ENCODE peak calls at places on chromosomes 3 and 15, in five cellular contexts. P, X, Q, H and A are unnamed samples.
A peak's percentile ranks its signal among the peaks of the same experiment; 100 is the strongest.

GRCh38 chr3:190345027-190345821 is 23.0 kb upstream of the CLDN1 start:
- DNase-seq in P (no peak), X (no peak), Q (no peak), H (no peak), A (no peak)

GRCh38 chr3:128932516-128933212 is 53.2 kb downstream of the ACAD9 start:
- DNase-seq in P (no peak), X (no peak), Q (no peak), H (no peak), A (no peak)

GRCh38 chr15:31571676-31572075 is 245.0 kb downstream of the KLF13 start:
- DNase-seq in P (no peak), X (peak; percentile 39), Q (no peak), H (no peak), A (no peak)

GRCh38 chr15:74657846-74658245 is 38.0 kb downstream of the EDC3 start:
- DNase-seq in P (no peak), X (no peak), Q (no peak), H (no peak), A (no peak)

GRCh38 chr15:25810631-25811077 is 52.5 kb downstream of the ATP10A start:
- DNase-seq in P (no peak), X (no peak), Q (no peak), H (no peak), A (no peak)

GRCh38 chr15:91939432-91939831 is 85.9 kb downstream of the SLCO3A1 start:
- DNase-seq in P (no peak), X (no peak), Q (no peak), H (no peak), A (no peak)

GRCh38 chr3:181518222-181518621 is 193.5 kb upstream of the SOX2 start:
- DNase-seq in P (no peak), X (no peak), Q (no peak), H (no peak), A (no peak)

GRCh38 chr3:193987186-193987585 is 148.8 kb upstream of the HES1 start:
- DNase-seq in P (no peak), X (no peak), Q (no peak), H (no peak), A (no peak)

GRCh38 chr3:157335677-157336076 is 101.0 kb upstream of the PTX3 start:
- DNase-seq in P (no peak), X (peak; percentile 15), Q (no peak), H (peak; percentile 31), A (no peak)

DNA sequence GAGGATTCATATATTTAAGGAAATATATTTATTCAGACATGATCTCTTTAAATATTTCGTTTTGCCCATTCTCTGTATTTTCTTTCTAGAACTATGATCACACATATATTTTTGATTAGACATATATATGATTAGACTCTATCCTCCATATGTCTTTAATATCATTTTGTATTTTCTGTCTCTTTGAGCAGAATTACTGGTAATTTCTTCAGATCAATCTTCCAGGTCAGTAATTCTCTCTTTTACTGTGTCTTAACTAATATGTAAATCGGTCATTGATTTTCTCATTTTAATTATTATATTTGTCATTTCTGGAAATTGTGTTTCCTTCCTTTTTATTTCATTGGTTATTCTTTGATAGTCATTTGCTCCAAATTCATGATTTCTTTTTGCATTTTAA is 586.2 kb downstream of the NR2F2 start:
- DNase-seq in P (no peak), X (no peak), Q (no peak), H (no peak), A (no peak)
- TF ChIP-seq CTCF in P (no peak), X (no peak), Q (no peak), H (no peak), A (no peak)

GRCh38 chr15:85795320-85795668 is 569 bp upstream of the KLHL25 start:
- DNase-seq in P (no peak), X (no peak), Q (no peak), H (no peak), A (no peak)

GRCh38 chr15:85804481-85805165 is 9.9 kb upstream of the KLHL25 start:
- DNase-seq in P (no peak), X (no peak), Q (no peak), H (no peak), A (no peak)

GRCh38 chr15:85795669-85796305 is 1.1 kb upstream of the KLHL25 start:
- DNase-seq in P (no peak), X (no peak), Q (no peak), H (no peak), A (no peak)

GRCh38 chr15:85805392-85805791 is 10.7 kb upstream of the KLHL25 start:
- DNase-seq in P (no peak), X (no peak), Q (no peak), H (no peak), A (no peak)

DNA sequence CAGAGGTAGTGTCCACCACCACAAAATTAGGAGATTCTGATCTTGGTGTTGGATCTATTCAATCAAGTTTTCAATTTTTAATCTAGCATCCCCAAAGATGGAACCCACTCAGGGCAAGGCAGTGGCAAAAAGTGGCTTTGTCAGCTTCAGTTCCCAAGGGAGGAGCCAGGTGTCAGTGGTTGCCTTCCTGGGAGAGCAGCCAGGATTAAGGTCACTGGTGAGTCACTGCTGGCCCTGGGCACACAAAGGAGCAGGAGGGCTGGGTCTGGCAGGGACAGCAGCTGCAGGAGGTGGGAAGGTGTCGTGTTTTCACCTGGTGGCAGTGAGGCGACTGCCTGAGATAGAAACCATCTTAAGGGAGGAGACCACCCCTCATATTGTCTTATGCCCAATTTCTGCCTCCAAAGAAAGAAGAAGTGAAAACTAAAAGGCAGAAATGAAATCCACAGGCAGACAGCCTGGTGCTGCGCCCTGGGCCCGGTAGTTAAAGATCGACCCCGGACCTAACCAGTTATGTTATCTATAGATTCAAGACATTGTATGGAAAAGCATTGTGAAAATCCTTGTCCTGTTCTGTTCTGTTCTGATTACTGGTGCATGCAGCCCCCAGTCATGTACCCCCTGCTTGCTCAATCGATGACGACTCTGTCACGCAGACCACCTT is 5.9 kb upstream of the KLHL25 start:
- DNase-seq in P (no peak), X (no peak), Q (peak; percentile 95), H (no peak), A (no peak)
- TF ChIP-seq CTCF in P (no peak), X (no peak), Q (peak; percentile 51), H (no peak), A (no peak)

DNA sequence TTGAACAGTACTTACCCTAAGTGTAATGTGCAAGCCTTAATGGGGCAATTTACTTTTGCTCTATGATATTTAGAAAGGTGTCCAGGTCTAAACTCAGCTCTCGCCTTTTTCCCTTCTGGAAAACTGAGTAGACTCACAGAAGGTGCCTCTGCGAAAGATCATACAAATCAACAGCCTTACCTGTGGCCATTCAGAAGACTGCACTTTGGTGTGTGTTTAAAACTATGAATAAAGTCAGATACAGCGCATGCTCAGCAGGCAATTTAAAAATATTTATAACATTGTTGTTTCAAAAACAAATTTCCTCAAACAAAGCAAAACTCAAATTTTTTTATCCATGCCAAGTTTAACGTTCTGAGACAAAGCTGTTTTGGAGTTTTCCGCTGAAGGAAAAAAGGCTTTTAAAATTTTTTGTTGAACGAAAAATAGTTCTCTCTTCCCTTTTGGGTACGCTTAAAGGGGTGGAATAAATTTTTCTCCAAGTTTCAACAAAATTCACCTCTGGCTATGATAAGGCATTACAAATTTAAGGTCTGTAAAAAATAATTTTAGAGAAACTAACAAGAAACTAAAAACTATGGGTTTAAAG is 156.3 kb downstream of the TIGIT start:
- DNase-seq in P (no peak), X (no peak), Q (no peak), H (no peak), A (no peak)
- TF ChIP-seq CTCF in P (no peak), X (no peak), Q (no peak), H (no peak), A (no peak)

DNA sequence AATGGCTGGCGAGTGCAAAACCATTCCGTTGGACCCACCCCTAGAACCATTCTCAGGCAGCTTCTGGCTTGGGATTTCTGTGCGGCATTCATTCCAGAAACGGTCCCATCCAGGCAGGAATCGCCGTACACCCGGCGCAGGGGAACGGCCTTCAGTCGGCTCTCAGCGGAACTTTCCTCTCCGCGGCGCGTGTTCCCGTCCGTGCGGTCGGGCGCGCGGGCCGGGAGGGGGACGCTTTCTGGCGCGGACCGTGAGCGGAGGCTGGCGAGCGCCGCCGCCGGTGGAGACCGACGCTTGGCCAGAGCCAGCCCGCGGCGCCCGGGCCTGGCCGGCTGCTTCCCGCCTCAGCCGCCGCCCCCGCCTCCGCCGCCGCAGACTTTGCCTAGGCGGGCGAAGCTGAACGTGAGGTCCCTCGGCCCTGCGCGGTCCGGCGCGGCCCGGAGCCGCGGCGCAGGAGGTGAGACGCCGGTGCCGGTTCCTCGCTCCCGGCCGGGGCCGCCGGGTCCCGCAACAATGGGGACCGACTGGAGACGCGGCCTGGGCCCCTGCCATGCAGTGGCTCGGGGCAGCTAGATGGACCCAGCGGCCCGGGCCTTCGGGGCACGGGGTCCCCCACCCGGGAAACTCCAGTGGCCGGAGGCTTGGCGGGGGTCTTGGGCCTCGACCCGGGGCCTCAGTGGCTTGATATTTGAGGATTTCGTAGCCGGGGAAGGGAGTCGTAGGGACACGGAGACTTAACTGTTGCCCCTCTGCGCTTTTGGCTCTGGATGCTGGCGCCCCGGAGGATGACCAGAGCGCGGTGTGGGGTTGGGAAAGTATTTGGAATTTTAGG is at the start of gene RAD54L2:
- DNase-seq in P (peak; percentile 11), X (peak; percentile 88), Q (peak; percentile 72), H (peak; percentile 85), A (peak; percentile 75)
- TF ChIP-seq CTCF in P (peak; percentile 38), X (no peak), Q (no peak), H (no peak), A (no peak)

GRCh38 chr3:169456900-169457299 is 206.6 kb downstream of the MECOM start:
- DNase-seq in P (no peak), X (no peak), Q (no peak), H (no peak), A (no peak)

GRCh38 chr3:169458323-169458722 is 205.2 kb downstream of the MECOM start:
- DNase-seq in P (no peak), X (no peak), Q (no peak), H (no peak), A (no peak)

GRCh38 chr3:169458752-169459151 is 204.8 kb downstream of the MECOM start:
- DNase-seq in P (no peak), X (no peak), Q (no peak), H (no peak), A (no peak)

GRCh38 chr3:169460035-169460434 is 203.5 kb downstream of the MECOM start:
- DNase-seq in P (no peak), X (no peak), Q (no peak), H (no peak), A (no peak)

DNA sequence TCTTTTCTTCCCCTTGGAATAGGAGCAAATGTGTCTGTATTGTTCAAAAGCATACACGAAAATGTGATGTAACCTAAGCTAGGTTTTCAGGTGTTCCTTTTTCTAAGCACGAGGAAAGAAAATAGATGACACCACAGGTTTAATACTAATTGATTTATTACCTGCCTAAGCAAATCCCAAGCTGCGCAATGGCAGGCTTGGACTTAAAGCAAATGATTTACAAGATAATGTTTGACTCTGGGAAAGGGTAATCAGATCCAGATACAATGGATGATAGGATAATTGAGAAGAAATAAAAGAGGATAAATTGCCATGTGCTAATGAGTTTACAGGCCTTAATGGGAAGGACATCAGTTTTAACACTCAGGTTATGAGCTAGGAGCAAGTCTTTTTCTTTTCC is 205.7 kb downstream of the MECOM start:
- DNase-seq in P (no peak), X (no peak), Q (no peak), H (no peak), A (no peak)
- TF ChIP-seq CTCF in P (no peak), X (no peak), Q (no peak), H (no peak), A (no peak)